ENCODE peak calls at places on chromosomes 12 and 14, in five cellular contexts. One of them, this sample, is unnamed.

GRCh38 chr12:131044136-131044535 is 90.4 kb downstream of the ADGRD1 start:
- DNase-seq in AG10803: no peak
- DNase-seq in fibroblast of pulmonary artery: no peak
- DNase-seq in mucosa of descending colon: no peak
- DNase-seq in cardiac fibroblast: no peak
- DNase-seq in this sample: no peak

GRCh38 chr12:11986165-11986564 is 84.6 kb upstream of the BCL2L14 start:
- DNase-seq in AG10803: no peak
- DNase-seq in fibroblast of pulmonary artery: no peak
- DNase-seq in mucosa of descending colon: no peak
- DNase-seq in cardiac fibroblast: no peak
- DNase-seq in this sample: no peak

GRCh38 chr12:92467886-92468285 is 234.9 kb upstream of the PLEKHG7 start:
- DNase-seq in AG10803: no peak
- DNase-seq in fibroblast of pulmonary artery: no peak
- DNase-seq in mucosa of descending colon: no peak
- DNase-seq in cardiac fibroblast: no peak
- DNase-seq in this sample: no peak

GRCh38 chr14:58151264-58151700 is 731 bp downstream of the ARMH4 start:
- DNase-seq in AG10803: peak
- DNase-seq in fibroblast of pulmonary artery: peak
- DNase-seq in mucosa of descending colon: peak
- DNase-seq in cardiac fibroblast: no peak
- DNase-seq in this sample: no peak

GRCh38 chr12:89363084-89363483 is 10.8 kb upstream of the DUSP6 start:
- DNase-seq in AG10803: no peak
- DNase-seq in fibroblast of pulmonary artery: no peak
- DNase-seq in mucosa of descending colon: no peak
- DNase-seq in cardiac fibroblast: no peak
- DNase-seq in this sample: no peak

GRCh38 chr12:78418919-78419318 is 445.7 kb upstream of the SYT1 start:
- DNase-seq in AG10803: no peak
- DNase-seq in fibroblast of pulmonary artery: no peak
- DNase-seq in mucosa of descending colon: no peak
- DNase-seq in cardiac fibroblast: no peak
- DNase-seq in this sample: no peak

GRCh38 chr14:101055106-101055662 is 151.7 kb upstream of the RTL1 start:
- DNase-seq in AG10803: no peak
- DNase-seq in fibroblast of pulmonary artery: no peak
- DNase-seq in mucosa of descending colon: no peak
- DNase-seq in cardiac fibroblast: no peak
- DNase-seq in this sample: no peak

GRCh38 chr12:38384816-38385491 is 68.4 kb downstream of the ALG10B start:
- DNase-seq in AG10803: no peak
- DNase-seq in fibroblast of pulmonary artery: no peak
- DNase-seq in mucosa of descending colon: no peak
- DNase-seq in cardiac fibroblast: no peak
- DNase-seq in this sample: peak

DNA sequence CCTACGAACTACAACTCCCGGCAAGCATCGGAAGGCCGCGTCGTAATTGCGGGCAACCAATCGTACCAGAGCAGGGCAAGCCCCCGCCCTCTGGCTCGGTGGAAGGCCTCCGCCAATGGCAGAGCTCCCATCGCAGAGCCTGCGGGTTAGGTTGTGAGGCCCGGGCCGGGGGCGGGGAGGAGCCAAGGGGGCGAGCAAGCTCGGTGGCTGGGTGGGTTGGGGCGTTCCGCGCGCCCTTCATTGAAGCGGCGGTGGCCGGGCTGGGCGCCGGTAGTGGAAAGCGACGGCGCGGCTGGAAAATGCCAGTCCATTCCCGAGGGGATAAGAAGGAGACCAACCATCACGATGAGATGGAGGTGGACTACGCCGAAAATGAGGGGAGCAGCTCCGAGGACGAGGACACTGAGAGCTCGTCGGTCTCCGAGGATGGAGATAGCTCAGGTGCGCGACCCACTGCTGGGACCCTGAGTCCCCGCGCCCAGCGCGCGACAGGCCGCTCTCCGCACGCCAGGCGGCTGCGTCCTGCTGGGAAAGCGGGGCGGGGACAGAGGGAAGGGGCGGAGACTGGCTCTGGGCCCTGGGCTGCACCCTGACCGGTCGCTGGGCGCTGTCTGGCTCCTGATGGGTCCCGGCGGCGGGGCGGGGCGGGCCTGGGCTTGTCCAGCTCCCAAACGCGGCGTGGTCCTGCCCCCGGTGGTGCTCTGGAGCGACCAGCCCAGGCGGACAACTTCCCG is at the start of gene BRMS1L:
- DNase-seq in AG10803: peak
- DNase-seq in fibroblast of pulmonary artery: peak
- DNase-seq in mucosa of descending colon: peak
- DNase-seq in cardiac fibroblast: peak
- DNase-seq in this sample: peak
- TF ChIP-seq CTCF in AG10803: no peak
- TF ChIP-seq CTCF in fibroblast of pulmonary artery: no peak
- TF ChIP-seq CTCF in mucosa of descending colon: no peak
- TF ChIP-seq CTCF in cardiac fibroblast: no peak
- TF ChIP-seq CTCF in this sample: no peak

GRCh38 chr14:60508363-60508706 is 611 bp upstream of the SIX6 start:
- DNase-seq in AG10803: no peak
- DNase-seq in fibroblast of pulmonary artery: no peak
- DNase-seq in mucosa of descending colon: no peak
- DNase-seq in cardiac fibroblast: no peak
- DNase-seq in this sample: no peak
- TF ChIP-seq CTCF in AG10803: no peak
- TF ChIP-seq CTCF in fibroblast of pulmonary artery: no peak
- TF ChIP-seq CTCF in mucosa of descending colon: no peak
- TF ChIP-seq CTCF in cardiac fibroblast: no peak
- TF ChIP-seq CTCF in this sample: no peak

DNA sequence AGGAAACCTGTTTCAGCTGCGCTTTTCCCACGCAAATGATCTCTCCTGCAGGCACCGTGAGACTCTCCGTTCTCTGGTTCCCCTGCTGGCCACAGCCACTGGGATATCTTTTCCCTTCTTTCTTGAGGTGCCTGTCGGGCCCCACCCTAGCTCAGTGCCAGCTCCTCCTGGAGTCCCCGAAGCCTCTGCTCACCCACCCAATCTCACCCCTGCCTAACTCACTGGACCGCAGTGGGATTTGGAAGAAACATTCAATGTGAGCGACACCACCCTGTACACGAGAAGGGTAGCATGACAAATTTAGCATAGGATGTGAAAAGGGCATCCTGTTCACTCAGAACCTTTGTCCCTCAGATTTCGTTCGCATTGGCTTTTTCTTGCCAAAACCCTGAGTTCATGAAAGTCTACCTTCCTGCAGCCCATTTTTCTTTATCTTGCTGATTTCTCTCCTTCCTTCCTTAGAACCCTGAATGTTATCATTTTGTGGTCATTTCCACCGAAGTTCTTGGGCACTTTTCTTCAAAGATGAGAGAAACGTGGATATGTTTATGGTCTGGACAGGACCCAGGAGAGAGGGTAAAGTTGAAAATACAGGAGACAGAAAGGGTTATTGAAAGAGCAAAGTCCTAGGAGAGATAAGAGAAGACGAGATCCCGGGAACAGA is 63.6 kb upstream of the ELK3 start:
- DNase-seq in AG10803: no peak
- DNase-seq in fibroblast of pulmonary artery: no peak
- DNase-seq in mucosa of descending colon: no peak
- DNase-seq in cardiac fibroblast: no peak
- DNase-seq in this sample: no peak
- TF ChIP-seq CTCF in AG10803: no peak
- TF ChIP-seq CTCF in fibroblast of pulmonary artery: no peak
- TF ChIP-seq CTCF in mucosa of descending colon: no peak
- TF ChIP-seq CTCF in cardiac fibroblast: no peak
- TF ChIP-seq CTCF in this sample: no peak

DNA sequence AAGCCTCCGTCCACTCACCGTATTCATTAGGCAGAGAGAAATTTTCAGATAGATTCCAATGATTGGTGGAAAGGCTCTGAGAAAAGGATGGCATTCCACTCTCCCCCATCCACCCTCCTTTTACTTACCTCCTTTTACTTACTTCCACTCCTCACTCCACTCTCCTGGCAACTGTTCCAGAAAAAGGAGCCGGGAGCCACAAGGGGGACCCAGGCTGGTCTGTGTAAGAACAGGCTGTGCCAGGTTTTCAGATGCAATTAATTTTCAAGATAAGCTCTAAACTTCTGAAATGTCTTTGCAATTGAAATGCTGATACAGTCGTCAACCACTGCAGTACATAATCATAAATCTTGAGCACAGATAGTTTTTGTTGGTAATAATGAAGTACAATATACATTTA is 248.8 kb downstream of the ANO6 start:
- DNase-seq in AG10803: no peak
- DNase-seq in fibroblast of pulmonary artery: peak
- DNase-seq in mucosa of descending colon: no peak
- DNase-seq in cardiac fibroblast: no peak
- DNase-seq in this sample: peak
- TF ChIP-seq CTCF in AG10803: no peak
- TF ChIP-seq CTCF in fibroblast of pulmonary artery: peak
- TF ChIP-seq CTCF in mucosa of descending colon: no peak
- TF ChIP-seq CTCF in cardiac fibroblast: no peak
- TF ChIP-seq CTCF in this sample: no peak

GRCh38 chr14:68195126-68195525 is 375.5 kb downstream of the RAD51B start:
- DNase-seq in AG10803: no peak
- DNase-seq in fibroblast of pulmonary artery: no peak
- DNase-seq in mucosa of descending colon: no peak
- DNase-seq in cardiac fibroblast: no peak
- DNase-seq in this sample: no peak

GRCh38 chr14:68193970-68194634 is 374.5 kb downstream of the RAD51B start:
- DNase-seq in AG10803: no peak
- DNase-seq in fibroblast of pulmonary artery: peak
- DNase-seq in mucosa of descending colon: no peak
- DNase-seq in cardiac fibroblast: peak
- DNase-seq in this sample: no peak

GRCh38 chr14:68198713-68199464 is 379.3 kb downstream of the RAD51B start:
- DNase-seq in AG10803: no peak
- DNase-seq in fibroblast of pulmonary artery: peak
- DNase-seq in mucosa of descending colon: no peak
- DNase-seq in cardiac fibroblast: no peak
- DNase-seq in this sample: no peak

GRCh38 chr14:68203871-68204270 is 384.3 kb downstream of the RAD51B start:
- DNase-seq in AG10803: no peak
- DNase-seq in fibroblast of pulmonary artery: no peak
- DNase-seq in mucosa of descending colon: no peak
- DNase-seq in cardiac fibroblast: no peak
- DNase-seq in this sample: no peak

DNA sequence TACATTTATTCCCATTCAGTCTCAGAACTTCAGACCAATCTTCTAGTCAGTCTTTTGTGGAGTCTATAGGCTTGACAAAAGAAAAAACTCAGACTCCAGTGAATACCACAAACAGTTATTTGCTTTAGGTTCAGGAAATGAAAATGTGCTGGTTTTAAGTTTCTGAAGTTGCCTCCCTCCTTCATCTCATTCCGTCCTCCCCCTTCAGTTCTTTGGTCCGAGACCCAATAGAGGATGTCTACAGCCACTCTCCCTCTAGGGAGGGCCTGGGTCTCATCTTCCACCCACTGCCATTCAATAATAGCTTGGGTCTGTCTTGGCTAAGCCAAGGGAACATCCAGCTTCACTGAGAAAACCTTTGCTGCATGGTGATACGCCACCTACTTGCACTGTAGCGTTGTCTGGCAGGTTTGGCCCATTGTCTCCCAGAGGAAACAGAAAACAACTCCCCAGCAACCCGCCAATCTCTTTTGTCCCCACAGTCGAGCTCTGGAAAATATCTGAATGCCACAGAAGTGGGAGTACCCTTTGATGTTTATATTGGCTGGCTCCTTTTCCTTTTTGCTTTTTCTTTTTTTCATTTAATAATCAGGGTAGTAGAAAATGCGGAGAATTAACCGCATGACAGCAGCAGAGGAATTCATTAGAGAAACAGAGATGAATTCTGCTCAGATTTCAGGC is 380.0 kb downstream of the RAD51B start:
- DNase-seq in AG10803: no peak
- DNase-seq in fibroblast of pulmonary artery: peak
- DNase-seq in mucosa of descending colon: no peak
- DNase-seq in cardiac fibroblast: peak
- DNase-seq in this sample: no peak
- TF ChIP-seq CTCF in AG10803: no peak
- TF ChIP-seq CTCF in fibroblast of pulmonary artery: peak
- TF ChIP-seq CTCF in mucosa of descending colon: no peak
- TF ChIP-seq CTCF in cardiac fibroblast: peak
- TF ChIP-seq CTCF in this sample: no peak

DNA sequence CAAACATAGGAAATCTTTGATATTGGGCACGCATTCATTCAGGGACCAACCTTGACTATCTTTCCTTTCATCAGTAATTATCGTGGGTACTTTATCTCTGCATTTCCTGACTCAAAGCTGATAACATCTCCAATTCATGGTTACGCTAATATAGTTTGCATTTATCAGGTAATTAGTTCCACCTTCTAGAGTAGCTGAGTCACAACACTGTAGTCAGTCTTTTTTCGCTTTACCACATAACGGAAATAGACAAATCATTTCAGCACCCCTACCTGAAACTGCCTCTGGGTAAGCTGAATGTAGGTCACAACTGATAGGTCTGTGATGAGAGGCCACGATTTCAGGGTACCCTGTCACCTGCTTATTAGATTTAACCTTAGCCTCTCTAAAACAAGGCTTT is 36.7 kb upstream of the IL22 start:
- DNase-seq in AG10803: no peak
- DNase-seq in fibroblast of pulmonary artery: no peak
- DNase-seq in mucosa of descending colon: no peak
- DNase-seq in cardiac fibroblast: no peak
- DNase-seq in this sample: no peak
- TF ChIP-seq CTCF in AG10803: no peak
- TF ChIP-seq CTCF in fibroblast of pulmonary artery: no peak
- TF ChIP-seq CTCF in mucosa of descending colon: no peak
- TF ChIP-seq CTCF in cardiac fibroblast: no peak
- TF ChIP-seq CTCF in this sample: no peak

DNA sequence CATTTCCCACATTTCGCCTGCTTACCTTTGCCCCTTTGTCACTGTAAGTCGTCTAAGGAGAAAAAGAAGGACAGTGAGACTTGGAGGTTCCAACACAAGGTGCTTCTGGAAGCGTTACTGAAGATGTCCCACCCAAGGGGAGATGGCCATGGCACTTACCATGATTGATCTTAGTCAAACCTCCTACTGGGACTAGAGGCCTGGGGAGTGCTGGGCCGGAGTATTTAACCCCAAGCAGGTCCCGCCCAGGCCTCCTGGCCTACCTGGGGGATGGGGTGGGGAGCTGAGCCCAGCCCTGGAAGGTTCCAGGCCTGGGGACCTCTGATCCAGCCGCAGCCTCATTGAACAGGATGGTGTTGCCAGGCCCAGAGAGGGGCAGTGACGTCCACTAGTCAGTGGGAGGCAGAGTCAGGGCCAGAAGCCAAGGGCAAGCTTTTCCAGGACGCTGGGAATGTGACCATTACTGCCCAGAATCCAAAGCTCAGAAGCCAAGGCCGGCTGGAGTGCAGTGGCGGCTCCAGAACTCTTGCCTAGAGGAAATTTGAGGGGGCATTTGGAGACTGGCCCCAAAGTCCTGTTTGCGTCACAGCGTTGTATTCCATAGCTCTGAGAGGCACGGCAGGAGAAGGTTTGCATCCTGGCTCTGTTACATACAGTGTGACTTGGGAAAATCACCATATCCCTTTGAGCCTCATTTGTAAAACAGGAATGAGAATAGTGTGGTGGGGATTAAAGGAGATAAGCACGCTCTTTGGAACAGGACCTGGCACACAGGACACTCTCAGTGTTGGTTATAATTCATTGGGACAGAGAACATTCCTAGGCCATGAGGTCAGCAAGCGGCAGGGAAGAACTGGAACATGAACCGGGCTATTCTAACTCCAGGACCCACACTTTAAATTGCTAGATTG is at the start of gene HPD:
- DNase-seq in AG10803: peak
- DNase-seq in fibroblast of pulmonary artery: peak
- DNase-seq in mucosa of descending colon: peak
- DNase-seq in cardiac fibroblast: peak
- DNase-seq in this sample: peak
- TF ChIP-seq CTCF in AG10803: no peak
- TF ChIP-seq CTCF in fibroblast of pulmonary artery: no peak
- TF ChIP-seq CTCF in mucosa of descending colon: no peak
- TF ChIP-seq CTCF in cardiac fibroblast: no peak
- TF ChIP-seq CTCF in this sample: no peak